ENCODE peak calls at places on chromosome 14, in ten cellular contexts. C is mesothelial cell of epicardium; B is cardiac fibroblast; I is HFF-Myc; O is WTC11; H is foreskin fibroblast; L is fibroblast of mammary gland; K is body of pancreas; R is progenitor cell of endocrine pancreas; A is CD4-positive, alpha-beta T cell. N is an unnamed sample.

GRCh38 chr14:40312296-40312695 is 880.1 kb upstream of the FBXO33 start:
- DNase-seq in O (no peak), H (no peak), C (no peak), B (no peak), A (no peak), K (no peak), R (no peak), L (no peak), I (no peak), N (no peak)

GRCh38 chr14:96307434-96307833 is 51.4 kb downstream of the BDKRB1 start:
- DNase-seq in A (no peak), R (no peak), B (no peak), C (no peak), O (no peak), H (no peak), I (no peak), L (no peak), K (no peak), N (no peak)

GRCh38 chr14:65872536-65872935 is 460.0 kb downstream of the FUT8 start:
- DNase-seq in A (no peak), O (no peak), I (no peak), R (no peak), C (no peak), H (no peak), K (no peak), B (peak; percentile 29), L (no peak), N (peak; percentile 46)

GRCh38 chr14:95364481-95365209 is 44.9 kb upstream of the CLMN start:
- DNase-seq in H (no peak), O (no peak), K (no peak), R (no peak), I (no peak), L (no peak), C (no peak), B (no peak), A (no peak), N (no peak)

GRCh38 chr14:97707603-97708002 is 910.4 kb downstream of the VRK1 start:
- DNase-seq in R (no peak), B (no peak), I (no peak), L (no peak), C (no peak), A (no peak), O (no peak), H (no peak), K (no peak), N (no peak)

GRCh38 chr14:26286806-26287205 is 311.0 kb downstream of the NOVA1 start:
- DNase-seq in B (peak; percentile 14), C (no peak), O (no peak), L (peak; percentile 24), I (no peak), R (no peak), A (no peak), H (no peak), K (no peak), N (no peak)

GRCh38 chr14:50225974-50226297 is 5.4 kb downstream of the SOS2 start:
- DNase-seq in H (no peak), K (no peak), L (no peak), A (no peak), R (no peak), B (no peak), C (no peak), I (no peak), O (no peak), N (no peak)

GRCh38 chr14:38207830-38208815 is at the start of gene SSTR1:
- DNase-seq in A (no peak), L (peak; percentile 18), B (peak; percentile 17), I (no peak), K (peak; percentile 84), R (peak; percentile 17), H (no peak), C (no peak), O (peak; percentile 38), N (no peak)

GRCh38 chr14:90620540-90621204 is 195.6 kb downstream of the TTC7B start:
- DNase-seq in B (no peak), I (no peak), C (no peak), K (no peak), A (no peak), L (no peak), O (no peak), H (no peak), R (no peak), N (no peak)

GRCh38 chr14:95136631-95137030 is 20.7 kb downstream of the DICER1 start:
- DNase-seq in B (no peak), K (no peak), H (no peak), C (no peak), O (no peak), L (peak; percentile 63), I (no peak), A (no peak), R (no peak), N (no peak)

GRCh38 chr14:101665478-101666078 is 95.9 kb upstream of the PPP2R5C start:
- DNase-seq in A (no peak), B (peak; percentile 53), O (peak; percentile 66), C (no peak), K (no peak), I (peak; percentile 14), L (peak; percentile 43), R (peak; percentile 51), H (peak; percentile 16), N (peak; percentile 5)

GRCh38 chr14:22545842-22546721 is 42.9 kb downstream of the DAD1 start:
- DNase-seq in H (peak; percentile 83), B (peak; percentile 82), R (no peak), I (peak; percentile 70), C (no peak), L (peak; percentile 82), A (no peak), K (no peak), O (no peak), N (no peak)

GRCh38 chr14:58395565-58395814 is 240 bp upstream of the TOMM20L start:
- DNase-seq in R (no peak), O (no peak), I (no peak), B (no peak), C (no peak), L (no peak), A (no peak), H (no peak), K (no peak), N (no peak)

GRCh38 chr14:32561520-32561919 is 232.4 kb downstream of the AKAP6 start:
- DNase-seq in I (peak; percentile 44), L (peak; percentile 24), H (peak; percentile 73), R (no peak), C (no peak), B (peak; percentile 52), O (no peak), K (no peak), A (no peak), N (peak; percentile 31)

GRCh38 chr14:55133416-55133815 is 4.4 kb downstream of the LGALS3 start:
- DNase-seq in A (no peak), L (peak; percentile 74), R (no peak), K (no peak), B (no peak), C (no peak), H (peak; percentile 36), O (no peak), I (no peak), N (no peak)
- TF ChIP-seq CTCF in A (no peak), L (peak; percentile 55), R (peak; percentile 36), K (peak; percentile 28), B (no peak), C (no peak), H (no peak), O (no peak), I (no peak), N (no peak)

DNA sequence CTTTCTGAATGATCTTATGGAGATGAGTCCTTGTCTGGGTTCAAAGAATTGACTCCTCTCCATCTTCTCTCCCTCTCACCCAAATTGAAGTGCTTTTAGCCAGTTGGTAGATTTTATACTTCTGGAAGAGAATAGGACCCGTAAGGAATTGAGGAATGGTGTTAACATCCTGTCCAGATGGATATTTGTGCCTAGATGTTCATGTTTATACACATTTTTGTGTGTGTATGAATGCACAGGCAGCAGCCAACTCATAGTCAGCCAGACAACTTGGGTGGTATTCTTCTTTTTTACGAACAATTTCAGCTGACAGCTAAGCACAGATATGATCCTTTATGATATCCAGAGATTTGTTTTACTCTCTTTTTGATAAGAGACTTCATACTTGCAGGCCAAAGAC is 449.5 kb upstream of the RGS6 start:
- DNase-seq in H (peak; percentile 14), A (no peak), K (no peak), B (peak; percentile 70), I (no peak), L (peak; percentile 40), R (no peak), O (no peak), C (no peak), N (no peak)
- TF ChIP-seq CTCF in H (no peak), A (no peak), K (no peak), B (no peak), I (no peak), L (no peak), R (no peak), O (no peak), C (no peak), N (no peak)

DNA sequence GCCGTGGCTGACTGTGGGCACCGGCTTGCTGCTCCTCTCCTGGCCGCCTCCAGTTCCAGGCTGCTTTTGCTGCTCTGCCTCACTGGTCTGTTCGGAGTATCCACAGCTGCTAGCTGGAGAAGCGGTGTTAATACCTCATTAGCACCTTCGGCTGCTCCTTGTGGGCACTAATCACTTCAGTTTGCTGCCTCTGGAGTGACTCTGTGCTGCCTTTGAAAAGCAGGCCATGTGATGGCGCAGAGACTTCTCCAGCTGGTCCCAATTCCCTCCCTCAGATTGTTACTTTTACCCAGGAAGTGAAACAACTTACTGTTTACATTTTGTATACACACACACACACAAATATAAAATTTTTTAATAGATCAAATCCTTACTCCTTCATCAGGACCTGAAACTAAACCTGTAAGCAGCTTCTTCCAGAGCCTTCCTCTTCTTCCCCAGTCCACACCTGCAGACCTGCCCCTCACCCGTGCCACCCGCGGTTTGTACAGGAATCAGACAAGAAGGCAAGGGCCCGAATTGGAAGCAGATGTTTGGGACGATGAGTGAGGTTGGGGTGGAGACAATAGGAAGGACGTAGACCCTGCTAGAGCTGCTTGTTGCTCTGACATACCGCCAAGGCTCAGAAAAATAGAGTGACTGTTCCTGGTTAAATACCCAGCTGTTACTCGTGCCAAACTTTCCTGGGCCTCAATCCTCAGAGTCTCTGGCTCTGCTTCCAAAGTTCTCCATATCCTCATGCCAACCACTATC is 41.5 kb upstream of the LTBP2 start:
- DNase-seq in K (no peak), L (peak; percentile 80), R (no peak), B (no peak), H (peak; percentile 80), O (no peak), I (peak; percentile 81), A (no peak), C (no peak), N (peak; percentile 55)
- TF ChIP-seq CTCF in K (no peak), L (no peak), R (no peak), B (no peak), H (no peak), O (no peak), I (no peak), A (no peak), C (no peak), N (no peak)

DNA sequence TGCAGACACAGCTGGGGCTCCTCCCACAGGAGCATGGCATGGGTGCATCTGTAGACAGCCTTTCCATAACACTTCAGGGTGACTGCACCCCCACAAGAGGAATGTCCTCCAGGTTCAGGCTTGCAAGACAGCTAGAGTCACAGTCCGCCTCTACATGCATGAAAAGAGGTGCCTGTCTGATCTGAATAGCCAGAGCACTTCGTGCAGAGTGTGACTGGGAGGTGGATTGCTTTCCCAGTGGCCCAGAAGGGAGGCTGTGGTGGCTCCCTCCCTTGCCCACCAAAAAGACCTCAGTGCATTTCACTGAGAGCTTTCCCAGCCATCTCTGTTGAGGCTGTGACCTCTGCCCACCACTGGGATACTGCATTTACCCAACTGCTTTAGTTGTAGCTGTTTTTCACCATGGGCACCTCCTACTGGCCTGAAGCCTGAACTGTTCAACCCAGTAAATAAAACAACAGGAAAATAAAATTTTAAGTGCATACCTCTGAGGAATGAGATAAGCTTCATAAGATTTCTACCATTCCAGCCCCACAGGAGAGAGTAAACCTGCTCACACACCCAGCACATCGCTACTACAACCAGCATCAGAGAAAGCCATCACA is 14.1 kb downstream of the CEP128 start:
- DNase-seq in H (no peak), B (no peak), R (no peak), O (peak; percentile 29), K (no peak), C (no peak), A (no peak), I (no peak), L (no peak), N (no peak)
- TF ChIP-seq CTCF in H (no peak), B (no peak), R (peak; percentile 20), O (no peak), K (no peak), C (no peak), A (no peak), I (no peak), L (no peak), N (no peak)